ENCODE peak calls at places on chromosomes 11 and 22, in four cellular contexts. F is fibroblast of lung, E is H9, V is GM23338. J is an unnamed sample. For H3K4me1, the result is how much of the 10 kb centered on the place peaks cover.

GRCh38 chr22:41619979-41620645 is 731 bp downstream of the DESI1 start:
- DNase-seq in E (peak), F (no peak), V (peak), J (peak)

GRCh38 chr11:125455851-125456250 is 40.2 kb downstream of the FEZ1 start:
- DNase-seq in F (no peak), E (no peak), V (no peak), J (peak)

GRCh38 chr11:116653206-116653605 is 119.6 kb downstream of the BUD13 start:
- DNase-seq in E (no peak), V (no peak), F (no peak), J (no peak)

GRCh38 chr22:49754674-49755590 is 72.7 kb downstream of the BRD1 start:
- DNase-seq in E (peak), V (no peak), F (no peak), J (peak)

GRCh38 chr11:88543902-88544655 is 206.5 kb upstream of the CTSC start:
- DNase-seq in F (peak), E (peak), V (peak), J (peak)

GRCh38 chr22:43001271-43002197 is 13.4 kb downstream of the PACSIN2 start:
- DNase-seq in V (no peak), F (peak), E (no peak), J (no peak)

GRCh38 chr11:59205664-59206063 is 7.1 kb downstream of the MPEG1 start:
- DNase-seq in V (no peak), F (no peak), E (no peak), J (no peak)

GRCh38 chr22:36846949-36847348 is 13.9 kb upstream of the NCF4 start:
- DNase-seq in E (no peak), V (no peak), F (no peak), J (no peak)

GRCh38 chr11:116035972-116036371 is 531.8 kb upstream of the CADM1 start:
- DNase-seq in F (no peak), V (peak), E (no peak), J (no peak)

GRCh38 chr11:115379528-115379927 is 124.7 kb downstream of the CADM1 start:
- DNase-seq in F (peak), E (no peak), V (no peak), J (no peak)

GRCh38 chr11:65934014-65934413 is 11.3 kb upstream of the TSGA10IP start:
- DNase-seq in E (no peak), F (peak), V (no peak), J (no peak)

GRCh38 chr22:44530569-44530968 is 32.5 kb upstream of the RTL6 start:
- DNase-seq in V (no peak), E (no peak), F (no peak), J (no peak)

GRCh38 chr11:126476977-126477376 is 121.5 kb downstream of the ST3GAL4 start:
- DNase-seq in F (no peak), V (no peak), E (no peak), J (no peak)

GRCh38 chr11:119892311-119892808 is 163.4 kb upstream of the NECTIN1 start:
- DNase-seq in E (no peak), V (no peak), F (no peak), J (no peak)

GRCh38 chr11:66844496-66845142 is 1.4 kb downstream of the RCE1 start:
- DNase-seq in F (no peak), E (no peak), V (no peak), J (peak)

GRCh38 chr11:128859563-128860441 is 7.3 kb downstream of the KCNJ1 start:
- DNase-seq in V (peak), E (peak), F (peak), J (peak)

GRCh38 chr11:110168404-110168803 is 75.2 kb downstream of the ZC3H12C start:
- DNase-seq in F (no peak), E (no peak), V (no peak), J (no peak)

GRCh38 chr22:44622685-44623084 is 79.3 kb upstream of the PRR5 start:
- DNase-seq in F (no peak), E (peak), V (no peak), J (peak)

GRCh38 chr11:57543601-57544000 is 6.2 kb downstream of the SMTNL1 start:
- DNase-seq in E (peak), V (peak), F (no peak), J (no peak)

GRCh38 chr11:112784323-112785073 is 176.7 kb upstream of the NCAM1 start:
- DNase-seq in F (peak), E (no peak), V (peak), J (no peak)
- H2AFZ ChIP-seq in F (no peak), E (no peak), V (no peak), J (no peak)

DNA sequence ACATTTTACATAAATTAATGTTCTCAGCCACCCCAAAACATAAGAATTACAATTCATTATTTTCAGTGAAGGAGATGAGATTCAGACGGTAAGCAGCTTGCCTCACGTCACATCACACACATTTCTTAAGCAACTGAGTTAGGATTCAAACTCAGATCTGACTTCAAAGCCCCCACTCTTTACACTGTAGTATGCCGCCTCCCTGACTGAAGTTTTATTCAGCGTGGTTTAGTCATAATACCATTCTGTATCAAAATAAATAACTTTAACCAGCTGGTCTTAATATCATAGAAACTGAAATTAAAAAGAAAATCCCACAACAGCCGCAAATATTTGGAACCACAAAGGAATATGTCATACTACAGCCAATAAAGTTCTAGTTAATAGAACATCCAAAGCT is 334.7 kb downstream of the TTC28 start:
- DNase-seq in E (no peak), F (peak), V (no peak), J (no peak)
- H3K4me1 ChIP-seq in E (under half), F (under half), V (under half), J (under half)

DNA sequence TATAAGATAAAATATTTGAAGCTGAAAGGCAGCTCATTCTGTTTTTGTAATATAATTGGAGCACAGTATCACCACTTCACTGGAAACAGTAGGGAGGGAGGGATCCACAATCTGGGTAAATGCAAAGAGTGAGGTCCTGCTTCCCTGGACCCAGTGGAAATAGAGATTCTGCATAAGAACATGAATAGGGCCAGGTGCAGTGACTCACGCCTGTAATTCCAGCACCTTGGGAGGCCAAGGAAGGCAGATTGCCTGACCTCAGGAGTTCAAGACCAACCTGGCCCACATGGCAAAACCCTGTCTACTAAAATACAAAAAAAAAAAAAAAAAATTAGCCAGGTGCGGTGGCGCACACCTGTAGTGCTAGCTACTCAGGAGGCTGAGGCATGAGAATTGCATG is 143.7 kb downstream of the DBX1 start:
- DNase-seq in E (no peak), V (no peak), F (no peak), J (no peak)
- H2AFZ ChIP-seq in E (no peak), V (no peak), F (no peak), J (no peak)

DNA sequence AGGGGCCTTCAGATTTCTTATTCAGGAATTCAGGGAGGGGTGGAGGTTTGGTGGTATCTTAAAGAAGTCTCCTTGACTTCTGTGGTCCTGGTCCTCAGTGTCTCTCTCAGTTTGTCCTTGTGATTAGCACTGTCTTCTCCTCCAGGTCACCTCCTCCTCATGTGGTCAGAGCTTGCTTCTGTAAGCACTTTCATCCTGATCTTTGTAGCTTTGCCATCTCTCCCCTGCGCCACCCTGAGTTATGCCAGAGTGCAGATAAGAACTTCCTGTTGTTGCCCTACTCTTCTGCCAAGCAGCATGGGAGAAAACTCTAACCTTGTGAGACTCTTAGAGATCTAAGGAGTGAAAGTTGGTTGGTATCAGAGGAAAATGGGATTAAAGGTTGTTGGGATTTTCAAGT is 30.9 kb downstream of the MICAL2 start:
- DNase-seq in E (no peak), V (no peak), F (no peak), J (no peak)
- H3K4me1 ChIP-seq in E (under half), V (under half), F (half or more), J (half or more)

DNA sequence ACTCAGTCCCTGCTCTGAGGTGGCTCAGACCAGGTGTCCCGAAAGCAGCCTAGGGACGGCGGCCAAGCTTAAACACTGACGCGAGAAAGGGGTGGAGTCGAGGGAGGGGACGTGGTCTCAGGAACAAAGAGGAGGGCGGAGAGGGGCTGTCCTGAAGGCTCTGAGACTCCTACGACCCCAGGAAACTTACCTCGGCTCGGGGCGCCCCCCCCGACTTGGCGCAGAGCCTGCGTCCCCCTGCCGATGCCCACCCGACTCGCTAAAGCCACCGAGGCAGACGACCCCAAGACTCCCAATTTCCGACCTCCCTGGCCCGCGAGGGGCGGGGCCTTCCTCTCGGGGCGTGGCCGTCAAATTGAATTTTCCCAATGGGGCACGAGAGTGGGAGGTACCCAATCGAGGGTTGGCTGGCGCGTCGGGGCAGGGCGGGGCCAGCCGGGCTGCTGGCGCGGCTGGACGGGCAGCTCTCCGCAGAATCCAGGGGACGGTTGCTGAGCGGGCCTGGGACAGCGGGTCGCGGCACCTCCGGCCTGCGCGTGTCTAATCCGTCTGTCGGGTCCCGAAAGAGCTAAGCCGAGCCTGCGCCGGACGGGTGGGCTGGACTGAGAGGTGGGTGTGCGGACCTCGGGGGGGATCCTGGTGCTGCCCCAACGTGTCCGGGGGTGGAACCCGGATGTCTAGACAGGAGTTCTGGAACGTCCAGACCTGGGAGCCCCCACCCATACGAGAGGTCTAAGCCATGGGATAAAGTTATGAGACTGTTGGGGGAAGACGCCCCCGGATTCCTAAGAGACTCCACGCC is at the start of gene SMTN:
- DNase-seq in E (peak), F (peak), V (peak), J (peak)
- H2AFZ ChIP-seq in E (no peak), F (peak), V (no peak), J (peak)

GRCh38 chr11:46378811-46379482 is 2.5 kb upstream of the MDK start:
- DNase-seq in V (no peak), F (no peak), E (no peak), J (no peak)

GRCh38 chr11:46381836-46382643 is 571 bp downstream of the MDK start:
- DNase-seq in V (peak), E (peak), F (no peak), J (peak)

GRCh38 chr11:46378296-46378695 is 3.2 kb upstream of the MDK start:
- DNase-seq in E (no peak), V (no peak), F (no peak), J (no peak)

GRCh38 chr11:46381046-46381835 is at the start of gene MDK:
- DNase-seq in F (no peak), E (peak), V (peak), J (peak)

DNA sequence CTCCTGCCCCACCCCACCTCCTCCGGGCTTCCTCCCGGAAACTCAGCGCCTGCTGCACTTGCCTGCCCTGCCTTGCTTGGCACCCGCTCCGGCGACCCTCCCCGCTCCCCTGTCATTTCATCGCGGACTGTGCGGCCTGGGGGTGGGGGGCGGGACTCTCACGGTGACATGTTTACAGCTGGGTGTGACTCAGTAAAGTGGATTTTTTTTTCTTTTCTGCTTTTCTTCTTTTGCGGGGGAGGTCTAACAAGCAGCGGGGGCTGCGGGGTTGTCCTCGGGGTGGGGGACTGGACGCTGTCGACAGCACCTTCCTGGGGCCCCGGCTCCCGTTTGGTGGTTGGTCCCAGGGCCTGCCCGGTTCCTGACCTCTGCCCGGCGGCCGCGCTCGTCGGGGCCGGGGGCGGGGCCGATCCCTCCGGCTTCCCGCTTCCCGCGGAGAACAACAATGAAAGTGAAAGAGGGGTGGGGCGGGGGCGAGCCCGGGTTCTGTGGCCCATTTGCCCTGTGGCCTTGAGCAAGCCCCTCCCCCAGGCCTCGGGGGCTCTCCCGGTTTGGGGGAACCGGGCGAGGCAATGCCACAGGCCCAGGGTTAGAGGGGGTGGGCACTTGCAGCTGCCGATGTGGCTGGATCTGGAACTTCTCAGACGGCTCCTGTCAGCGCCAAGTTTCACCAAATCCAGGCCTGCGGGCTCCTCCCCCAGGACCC is 976 bp upstream of the MDK start:
- DNase-seq in E (peak), V (peak), F (peak), J (peak)
- H3K4me1 ChIP-seq in E (under half), V (under half), F (under half), J (under half)

GRCh38 chr11:64916848-64917662 is at the start of gene ATG2A:
- DNase-seq in F (peak), E (peak), V (peak), J (peak)

GRCh38 chr11:64918056-64918455 is 1.0 kb upstream of the ATG2A start:
- DNase-seq in E (no peak), V (peak), F (peak), J (peak)

GRCh38 chr11:64919627-64920026 is 2.6 kb upstream of the ATG2A start:
- DNase-seq in V (no peak), E (no peak), F (no peak), J (no peak)

GRCh38 chr11:64916040-64916847 is 765 bp downstream of the ATG2A start:
- DNase-seq in F (peak), V (peak), E (peak), J (peak)

DNA sequence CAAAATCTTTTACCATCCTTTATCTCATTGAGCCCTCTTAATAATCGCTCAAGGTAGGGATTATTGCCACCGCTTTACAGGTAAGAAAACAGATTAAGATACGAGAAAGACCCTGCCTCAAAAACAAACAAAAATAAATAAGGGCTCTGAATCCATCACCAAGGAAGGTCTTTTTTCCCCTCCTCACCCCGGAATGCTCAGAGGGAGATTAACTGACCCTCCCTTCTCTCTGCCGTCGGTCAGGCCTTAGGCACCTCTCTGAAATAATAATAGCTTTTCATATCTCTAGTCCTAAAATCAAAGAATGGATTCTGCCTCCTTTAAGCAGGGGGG is 620 bp upstream of the ATG2A start:
- DNase-seq in E (no peak), F (no peak), V (peak), J (peak)
- H2AFZ ChIP-seq in E (no peak), F (peak), V (peak), J (peak)

GRCh38 chr11:69310934-69311766 is 17.2 kb downstream of the MYEOV start:
- DNase-seq in V (no peak), F (no peak), E (no peak), J (no peak)

GRCh38 chr11:69308936-69309799 is 15.2 kb downstream of the MYEOV start:
- DNase-seq in F (no peak), V (no peak), E (no peak), J (peak)

GRCh38 chr11:69311767-69312385 is 17.9 kb downstream of the MYEOV start:
- DNase-seq in F (no peak), V (no peak), E (no peak), J (peak)

GRCh38 chr11:69309800-69310280 is 15.9 kb downstream of the MYEOV start:
- DNase-seq in F (peak), E (no peak), V (no peak), J (peak)

DNA sequence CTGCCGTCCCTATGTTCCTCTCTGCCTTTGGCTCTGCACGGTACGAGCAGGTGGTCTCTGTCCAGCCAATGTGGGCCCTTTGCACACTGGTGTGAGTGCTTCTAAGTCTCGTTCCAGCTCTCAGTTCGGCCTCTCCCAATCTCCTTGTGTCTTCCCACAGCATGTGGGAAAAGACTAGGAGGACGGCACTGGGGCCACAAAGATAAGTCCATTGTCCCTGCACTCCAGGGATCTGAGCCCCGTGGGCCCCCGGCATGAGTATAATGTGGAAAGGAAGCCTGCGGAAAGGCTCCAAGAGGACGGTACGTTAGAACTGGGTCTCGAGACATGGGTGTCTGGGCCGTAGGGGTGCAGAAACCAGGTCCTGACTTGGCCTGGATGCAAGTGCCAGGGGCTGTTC is 16.4 kb downstream of the MYEOV start:
- DNase-seq in V (no peak), F (no peak), E (no peak), J (peak)
- H3K4me1 ChIP-seq in V (under half), F (under half), E (under half), J (under half)

GRCh38 chr22:39234157-39234793 is 10.5 kb downstream of the PDGFB start:
- DNase-seq in V (no peak), E (no peak), F (no peak), J (peak)
- H2AFZ ChIP-seq in V (no peak), E (no peak), F (no peak), J (no peak)

GRCh38 chr11:16373768-16374167 is 17.4 kb upstream of the SOX6 start:
- DNase-seq in V (no peak), F (no peak), E (no peak), J (no peak)
- H3K4me1 ChIP-seq in V (under half), F (under half), E (under half), J (under half)